ENCODE peak calls at places on chromosomes 2 and 18, in ten cellular contexts. B is lower lobe of right lung, D is endodermal cell, E is right lobe of liver, K is adipocyte, G is tibial nerve, F is prostate gland, L is A549, H is ascending aorta, Q is fibroblast of lung. V is an unnamed sample.

GRCh38 chr2:176107731-176108181 is 676 bp downstream of the HOXD11 start:
- DNase-seq in E (no peak), L (no peak), H (no peak), F (peak; percentile 4), B (no peak), G (no peak), K (no peak), D (peak; percentile 70), Q (no peak), V (no peak)

GRCh38 chr2:79846878-79847277 is 334.0 kb downstream of the CTNNA2 start:
- DNase-seq in L (no peak), G (no peak), D (no peak), Q (no peak), K (no peak), B (no peak), F (no peak), E (no peak), H (no peak), V (no peak)

GRCh38 chr2:163375472-163375871 is 360.3 kb downstream of the FIGN start:
- DNase-seq in H (no peak), F (no peak), L (no peak), Q (no peak), B (no peak), D (no peak), G (no peak), E (no peak), K (no peak), V (no peak)

GRCh38 chr18:45688834-45689233 is 35.1 kb upstream of the SLC14A1 start:
- DNase-seq in K (no peak), E (no peak), Q (no peak), B (no peak), D (no peak), F (no peak), G (no peak), L (no peak), H (no peak), V (no peak)

GRCh38 chr18:11981633-11982366 is 493 bp downstream of the IMPA2 start:
- DNase-seq in E (peak; percentile 62), F (peak; percentile 25), L (peak; percentile 35), Q (peak; percentile 30), H (no peak), K (peak; percentile 47), G (no peak), D (peak; percentile 88), B (peak; percentile 75), V (peak; percentile 41)

GRCh38 chr2:177599072-177599688 is 206.6 kb downstream of the AGPS start:
- DNase-seq in Q (no peak), H (no peak), B (no peak), F (no peak), D (peak; percentile 36), K (no peak), G (no peak), E (no peak), L (no peak), V (no peak)

GRCh38 chr2:213152888-213153287 is 1.5 kb upstream of the IKZF2 start:
- DNase-seq in H (no peak), L (no peak), E (no peak), Q (no peak), G (no peak), D (no peak), F (no peak), K (no peak), B (no peak), V (no peak)

GRCh38 chr2:27833931-27834330 is 56.3 kb downstream of the RBKS start:
- DNase-seq in H (no peak), L (no peak), E (no peak), F (no peak), D (peak; percentile 49), B (no peak), K (no peak), G (no peak), Q (no peak), V (no peak)

GRCh38 chr18:10012526-10012925 is 98.7 kb downstream of the VAPA start:
- DNase-seq in F (no peak), Q (no peak), K (no peak), D (peak; percentile 20), E (no peak), H (no peak), L (no peak), B (no peak), G (no peak), V (no peak)

GRCh38 chr18:10015288-10015701 is 101.5 kb downstream of the VAPA start:
- DNase-seq in Q (no peak), F (no peak), D (peak; percentile 24), L (no peak), B (no peak), K (peak; percentile 47), G (no peak), H (no peak), E (no peak), V (no peak)

GRCh38 chr18:10017048-10017447 is 103.2 kb downstream of the VAPA start:
- DNase-seq in Q (no peak), D (no peak), K (no peak), F (no peak), H (no peak), L (no peak), E (no peak), G (no peak), B (no peak), V (no peak)

GRCh38 chr18:10015941-10016819 is 102.4 kb downstream of the VAPA start:
- DNase-seq in E (no peak), Q (peak; percentile 90), K (peak; percentile 82), F (no peak), B (no peak), H (no peak), D (peak; percentile 64), G (no peak), L (no peak), V (peak; percentile 77)

DNA sequence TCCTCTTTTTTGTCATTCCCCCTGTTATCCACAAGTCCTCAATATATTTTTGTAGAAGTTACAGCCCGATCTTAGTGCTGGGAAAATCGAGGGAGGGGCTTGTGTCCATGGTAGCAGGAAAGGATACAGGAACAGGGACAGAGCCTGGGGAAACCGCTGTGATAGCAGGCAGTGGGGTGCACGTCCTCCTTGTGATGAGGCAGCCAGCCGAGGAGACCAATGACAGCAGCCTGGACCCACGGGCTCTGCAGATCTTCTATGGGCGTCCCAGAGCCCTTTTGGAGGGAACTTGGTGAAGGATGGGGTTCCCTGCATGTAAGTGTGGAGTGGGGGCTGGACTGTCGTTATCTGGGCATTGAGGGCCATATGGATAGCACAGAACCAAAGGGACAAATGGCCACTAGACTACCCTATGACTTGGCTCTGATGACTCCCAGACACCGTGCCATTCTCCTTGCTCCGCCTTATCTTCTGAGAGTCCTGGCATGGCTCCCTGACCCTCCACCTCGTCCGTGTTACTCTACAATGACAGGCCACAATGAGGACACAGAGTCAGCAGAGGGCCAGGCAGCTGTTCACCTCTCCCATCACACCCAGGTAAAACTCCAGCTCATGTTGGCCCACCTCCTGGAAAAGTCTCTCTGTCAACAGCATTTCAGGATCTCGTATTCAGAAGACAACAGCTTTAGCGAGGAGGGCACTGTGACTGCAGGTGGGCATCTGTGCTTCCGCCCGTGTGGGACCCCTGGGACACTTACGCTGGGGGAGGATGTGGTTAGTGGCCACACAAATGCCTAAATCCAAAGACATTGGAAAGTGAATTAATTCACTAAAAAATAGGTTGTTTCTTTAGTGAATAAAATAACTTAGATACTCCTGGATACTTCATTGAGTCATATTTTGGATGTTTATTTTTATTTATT is 100.1 kb downstream of the VAPA start:
- DNase-seq in E (no peak), B (no peak), H (no peak), G (no peak), F (no peak), Q (no peak), L (no peak), D (peak; percentile 18), K (no peak), V (no peak)
- H3K4me1 ChIP-seq in E (no peaks in the 10 kb centered on the region), B (peaks cover 35% of the 10 kb centered on the region), H (peaks cover 23% of the 10 kb centered on the region), G (peaks cover 60% of the 10 kb centered on the region), F (no peaks in the 10 kb centered on the region), Q (peaks cover 25% of the 10 kb centered on the region), L (no peaks in the 10 kb centered on the region), D (peaks cover 5% of the 10 kb centered on the region), K (peaks cover 47% of the 10 kb centered on the region), V (peaks cover 14% of the 10 kb centered on the region)

DNA sequence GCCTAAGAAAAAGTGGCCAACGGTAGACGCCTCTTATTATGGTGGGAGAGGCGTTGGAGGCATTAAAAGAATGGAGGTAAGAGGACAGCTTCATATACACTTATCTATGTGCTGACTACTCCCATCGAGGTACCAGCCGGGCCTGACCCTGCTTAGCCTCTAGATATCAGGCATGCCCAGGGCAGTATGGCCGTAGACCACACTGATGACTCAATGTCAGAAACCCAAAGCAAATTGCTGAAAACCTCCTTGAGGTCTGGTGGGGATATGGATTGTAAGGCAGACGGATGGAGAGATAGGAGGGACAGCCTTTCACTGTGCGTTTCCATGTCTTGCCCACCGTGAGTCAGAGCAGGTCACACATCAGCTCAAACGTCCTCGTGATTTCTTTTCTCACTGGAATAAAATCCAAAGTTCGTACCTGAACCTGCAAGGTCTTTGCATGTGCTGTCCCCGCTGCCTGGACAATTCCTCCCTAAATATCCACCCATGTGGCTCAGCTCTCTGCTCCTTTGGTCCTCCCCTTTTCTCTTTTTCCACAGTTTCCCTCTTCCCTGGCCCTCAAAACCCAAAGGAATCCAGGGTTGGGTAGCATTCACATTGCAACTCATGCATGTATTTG is 168.9 kb downstream of the ANTXR1 start:
- DNase-seq in H (no peak), L (no peak), F (no peak), K (no peak), Q (no peak), B (no peak), D (no peak), G (no peak), E (no peak), V (no peak)
- H3K4me1 ChIP-seq in H (peaks cover 9% of the 10 kb centered on the region), L (peaks cover 15% of the 10 kb centered on the region), F (no peaks in the 10 kb centered on the region), K (peaks cover 12% of the 10 kb centered on the region), Q (peaks cover 7% of the 10 kb centered on the region), B (peaks cover 18% of the 10 kb centered on the region), D (peaks cover 7% of the 10 kb centered on the region), G (peaks cover 21% of the 10 kb centered on the region), E (no peaks in the 10 kb centered on the region), V (no peaks in the 10 kb centered on the region)

DNA sequence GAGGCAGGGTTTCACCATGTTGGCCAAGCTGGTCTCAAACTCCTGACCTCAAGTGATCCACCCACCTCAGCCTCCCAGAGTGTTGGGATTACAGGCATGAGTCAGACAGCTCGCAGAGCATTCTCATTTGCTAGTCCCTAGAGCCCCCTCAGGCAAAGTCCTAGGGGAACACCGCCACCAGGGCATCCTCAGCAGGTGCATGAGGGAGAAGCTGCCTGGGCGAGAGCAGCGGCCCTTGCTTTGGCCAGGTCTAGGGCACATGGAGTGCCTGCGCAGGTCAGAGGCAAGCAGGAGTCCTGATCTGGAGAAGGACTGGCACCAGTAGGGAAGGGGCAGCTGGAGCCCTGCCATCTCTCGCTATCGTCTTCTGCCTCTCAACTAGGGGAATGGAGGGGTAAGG is 32.4 kb downstream of the NGEF start:
- DNase-seq in F (no peak), D (peak; percentile 51), H (no peak), E (no peak), B (no peak), L (no peak), K (no peak), G (no peak), Q (no peak), V (no peak)
- H3K4me1 ChIP-seq in F (no peaks in the 10 kb centered on the region), D (no peaks in the 10 kb centered on the region), H (no peaks in the 10 kb centered on the region), E (no peaks in the 10 kb centered on the region), B (no peaks in the 10 kb centered on the region), L (peaks cover 36% of the 10 kb centered on the region), K (peaks cover 6% of the 10 kb centered on the region), G (no peaks in the 10 kb centered on the region), Q (peaks cover 6% of the 10 kb centered on the region), V (no peaks in the 10 kb centered on the region)

GRCh38 chr2:69754633-69755032 is 12.7 kb downstream of the ANXA4 start:
- DNase-seq in K (no peak), H (no peak), Q (no peak), D (no peak), G (no peak), B (no peak), F (no peak), L (no peak), E (no peak), V (no peak)
- H3K4me1 ChIP-seq in K (peaks cover 29% of the 10 kb centered on the region), H (peaks cover 3% of the 10 kb centered on the region), Q (peaks cover 3% of the 10 kb centered on the region), D (no peaks in the 10 kb centered on the region), G (peaks cover 41% of the 10 kb centered on the region), B (peaks cover 57% of the 10 kb centered on the region), F (peaks cover 7% of the 10 kb centered on the region), L (peaks cover 97% of the 10 kb centered on the region), E (peaks cover 35% of the 10 kb centered on the region), V (peaks cover 31% of the 10 kb centered on the region)

V was measured in thyroid gland.